ENCODE peak calls at places on chromosomes 11 and 22, in ten cellular contexts. B is progenitor cell of endocrine pancreas; Y is NCI-H1105 treated with DMSO at 0.1 percent for 48 hours; V is naive thymus-derived CD8-positive, alpha-beta T cell; N is NCI-H1092 treated with DMSO at 0.1 percent for 48 hours; P is epithelial cell of esophagus; U is activated CD4-positive, alpha-beta T cell treated with anti-CD3 and anti-CD28 coated beads for 24 hours; F is stimulated activated naive B cell treated with anti-CD40 and anti-IgM and Interleukin-4, amounts not matched to agents 10 μg/mL and 1 μg/mL and 100 μg/mL, for 72 hours; K is brain microvascular endothelial cell; X is activated CD8-positive, alpha-beta T cell treated with anti-CD3 and anti-CD28 coated beads for 36 hours. D is an unnamed sample.

GRCh38 chr11:70483077-70483861 is 84.9 kb downstream of the CTTN start:
- DNase-seq in B (no peak), Y (no peak), V (no peak), N (no peak), P (peak; percentile 9), U (no peak), F (no peak), K (peak; percentile 43), X (no peak), D (peak; percentile 16)

GRCh38 chr11:83161610-83162199 is 4.8 kb downstream of the PCF11 start:
- DNase-seq in B (no peak), Y (no peak), V (no peak), N (no peak), P (no peak), U (no peak), F (no peak), K (no peak), X (no peak), D (no peak)

GRCh38 chr11:77547863-77548551 is 41.7 kb upstream of the AQP11 start:
- DNase-seq in B (no peak), Y (peak; percentile 81), V (peak; percentile 37), N (peak; percentile 79), P (peak; percentile 73), U (no peak), F (peak; percentile 8), K (peak; percentile 36), X (peak; percentile 51), D (peak; percentile 58)

GRCh38 chr11:75248924-75249256 is 8.3 kb downstream of the TPBGL start:
- DNase-seq in B (no peak), Y (no peak), V (no peak), N (no peak), P (no peak), U (no peak), F (no peak), K (no peak), X (no peak), D (no peak)

GRCh38 chr11:28114731-28115130 is 6.5 kb downstream of the METTL15 start:
- DNase-seq in B (no peak), Y (no peak), V (no peak), N (no peak), P (no peak), U (no peak), F (no peak), K (no peak), X (no peak), D (no peak)

GRCh38 chr11:61972112-61972795 is 4.8 kb upstream of the FTH1 start:
- DNase-seq in B (no peak), Y (no peak), V (no peak), N (no peak), P (no peak), U (no peak), F (no peak), K (peak; percentile 53), X (no peak), D (no peak)

GRCh38 chr11:2312232-2313042 is 10.6 kb downstream of the TSPAN32 start:
- DNase-seq in B (no peak), Y (no peak), V (no peak), N (no peak), P (no peak), U (no peak), F (no peak), K (peak; percentile 16), X (no peak), D (no peak)

GRCh38 chr11:73493838-73494598 is 103.9 kb downstream of the FAM168A start:
- DNase-seq in B (no peak), Y (no peak), V (no peak), N (no peak), P (peak; percentile 88), U (no peak), F (no peak), K (peak; percentile 80), X (no peak), D (no peak)

GRCh38 chr22:48799227-48799970 is 1028.3 kb downstream of the BRD1 start:
- DNase-seq in B (no peak), Y (no peak), V (no peak), N (no peak), P (no peak), U (no peak), F (no peak), K (no peak), X (no peak), D (no peak)

GRCh38 chr11:43573233-43573632 is 107.3 kb upstream of the HSD17B12 start:
- DNase-seq in B (no peak), Y (peak; percentile 23), V (no peak), N (peak; percentile 34), P (peak; percentile 48), U (no peak), F (no peak), K (no peak), X (peak; percentile 35), D (peak; percentile 22)

GRCh38 chr11:66691311-66691980 is 13.8 kb upstream of the RBM4B start:
- DNase-seq in B (no peak), Y (no peak), V (no peak), N (no peak), P (no peak), U (no peak), F (no peak), K (no peak), X (no peak), D (no peak)

GRCh38 chr22:35634981-35635540 is 13.2 kb upstream of the APOL6 start:
- DNase-seq in B (no peak), Y (no peak), V (no peak), N (no peak), P (no peak), U (no peak), F (no peak), K (no peak), X (no peak), D (no peak)

GRCh38 chr22:19597399-19597735 is 73.2 kb upstream of the CLDN5 start:
- DNase-seq in B (no peak), Y (no peak), V (peak; percentile 57), N (no peak), P (no peak), U (no peak), F (no peak), K (no peak), X (peak; percentile 55), D (no peak)

GRCh38 chr11:86816251-86816726 is 15.9 kb downstream of the PRSS23 start:
- DNase-seq in B (no peak), Y (no peak), V (no peak), N (no peak), P (no peak), U (no peak), F (no peak), K (peak; percentile 69), X (no peak), D (no peak)

GRCh38 chr11:121191787-121192186 is 90.7 kb downstream of the TECTA start:
- DNase-seq in B (no peak), Y (no peak), V (no peak), N (peak; percentile 67), P (no peak), U (no peak), F (no peak), K (no peak), X (no peak), D (no peak)

GRCh38 chr11:119774180-119774763 is 45.3 kb upstream of the NECTIN1 start:
- DNase-seq in B (peak; percentile 52), Y (no peak), V (no peak), N (no peak), P (peak; percentile 66), U (no peak), F (no peak), K (no peak), X (peak; percentile 37), D (no peak)

GRCh38 chr11:116650052-116650451 is 122.7 kb downstream of the BUD13 start:
- DNase-seq in B (no peak), Y (no peak), V (no peak), N (no peak), P (no peak), U (no peak), F (no peak), K (no peak), X (no peak), D (no peak)

GRCh38 chr11:83249972-83250593 is 36.1 kb downstream of the CCDC90B start:
- DNase-seq in B (no peak), Y (peak; percentile 49), V (peak; percentile 10), N (peak; percentile 29), P (peak; percentile 57), U (no peak), F (no peak), K (peak; percentile 33), X (peak; percentile 12), D (peak; percentile 39)

GRCh38 chr22:41638748-41639147 is 17.7 kb downstream of the XRCC6 start:
- DNase-seq in B (no peak), Y (no peak), V (no peak), N (no peak), P (no peak), U (no peak), F (no peak), K (no peak), X (no peak), D (no peak)

GRCh38 chr11:72984448-72985077 is 157.6 kb downstream of the FCHSD2 start:
- DNase-seq in B (no peak), Y (no peak), V (no peak), N (no peak), P (no peak), U (no peak), F (no peak), K (no peak), X (no peak), D (no peak)

D was measured in AML-193.